ENCODE peak calls at places on chromosomes 6 and 20, in ten cellular contexts. One of them, this sample, is unnamed.

GRCh38 chr6:21965029-21965428 is 331.8 kb downstream of the PRL start:
- DNase-seq in adrenal gland: no peak
- DNase-seq in AG10803: no peak
- DNase-seq in BJ: no peak
- DNase-seq in cardiac fibroblast: no peak
- DNase-seq in left ventricle myocardium inferior: no peak
- DNase-seq in bronchial epithelial cell: no peak
- DNase-seq in GM23338: no peak
- DNase-seq in astrocyte of the cerebellum: no peak
- DNase-seq in cardiac muscle cell: no peak
- DNase-seq in this sample: no peak

GRCh38 chr20:51327251-51327841 is 215.2 kb downstream of the NFATC2 start:
- DNase-seq in BJ: no peak
- DNase-seq in astrocyte of the cerebellum: peak
- DNase-seq in GM23338: no peak
- DNase-seq in cardiac muscle cell: peak
- DNase-seq in adrenal gland: no peak
- DNase-seq in left ventricle myocardium inferior: no peak
- DNase-seq in bronchial epithelial cell: peak
- DNase-seq in cardiac fibroblast: peak
- DNase-seq in AG10803: peak
- DNase-seq in this sample: no peak

GRCh38 chr6:7642784-7643183 is 52.8 kb downstream of the SNRNP48 start:
- DNase-seq in left ventricle myocardium inferior: no peak
- DNase-seq in bronchial epithelial cell: no peak
- DNase-seq in BJ: no peak
- DNase-seq in AG10803: no peak
- DNase-seq in cardiac muscle cell: no peak
- DNase-seq in cardiac fibroblast: no peak
- DNase-seq in adrenal gland: no peak
- DNase-seq in astrocyte of the cerebellum: no peak
- DNase-seq in GM23338: no peak
- DNase-seq in this sample: no peak

GRCh38 chr6:128409003-128409402 is 111.4 kb downstream of the PTPRK start:
- DNase-seq in cardiac muscle cell: no peak
- DNase-seq in cardiac fibroblast: no peak
- DNase-seq in bronchial epithelial cell: no peak
- DNase-seq in adrenal gland: no peak
- DNase-seq in astrocyte of the cerebellum: no peak
- DNase-seq in BJ: no peak
- DNase-seq in left ventricle myocardium inferior: no peak
- DNase-seq in GM23338: no peak
- DNase-seq in AG10803: no peak
- DNase-seq in this sample: no peak

GRCh38 chr20:52731086-52731485 is 241.1 kb upstream of the TSHZ2 start:
- DNase-seq in BJ: no peak
- DNase-seq in cardiac muscle cell: no peak
- DNase-seq in astrocyte of the cerebellum: no peak
- DNase-seq in cardiac fibroblast: no peak
- DNase-seq in bronchial epithelial cell: peak
- DNase-seq in AG10803: no peak
- DNase-seq in GM23338: peak
- DNase-seq in adrenal gland: no peak
- DNase-seq in left ventricle myocardium inferior: no peak
- DNase-seq in this sample: no peak

GRCh38 chr20:3889489-3890409 is 562 bp downstream of the PANK2 start:
- DNase-seq in astrocyte of the cerebellum: no peak
- DNase-seq in GM23338: peak
- DNase-seq in BJ: no peak
- DNase-seq in adrenal gland: no peak
- DNase-seq in cardiac fibroblast: no peak
- DNase-seq in cardiac muscle cell: no peak
- DNase-seq in bronchial epithelial cell: peak
- DNase-seq in AG10803: no peak
- DNase-seq in left ventricle myocardium inferior: peak
- DNase-seq in this sample: peak

GRCh38 chr6:158758464-158758863 is 60.7 kb downstream of the EZR start:
- DNase-seq in GM23338: peak
- DNase-seq in bronchial epithelial cell: no peak
- DNase-seq in astrocyte of the cerebellum: no peak
- DNase-seq in left ventricle myocardium inferior: no peak
- DNase-seq in AG10803: no peak
- DNase-seq in cardiac muscle cell: peak
- DNase-seq in BJ: no peak
- DNase-seq in adrenal gland: peak
- DNase-seq in cardiac fibroblast: peak
- DNase-seq in this sample: no peak

GRCh38 chr6:21431526-21431925 is 162.0 kb upstream of the SOX4 start:
- DNase-seq in cardiac muscle cell: no peak
- DNase-seq in adrenal gland: no peak
- DNase-seq in cardiac fibroblast: no peak
- DNase-seq in bronchial epithelial cell: no peak
- DNase-seq in BJ: no peak
- DNase-seq in AG10803: no peak
- DNase-seq in astrocyte of the cerebellum: no peak
- DNase-seq in GM23338: no peak
- DNase-seq in left ventricle myocardium inferior: no peak
- DNase-seq in this sample: no peak

GRCh38 chr6:169972736-169973135 is 221.3 kb downstream of the ERMARD start:
- DNase-seq in astrocyte of the cerebellum: no peak
- DNase-seq in bronchial epithelial cell: no peak
- DNase-seq in adrenal gland: peak
- DNase-seq in AG10803: no peak
- DNase-seq in BJ: no peak
- DNase-seq in cardiac fibroblast: no peak
- DNase-seq in left ventricle myocardium inferior: peak
- DNase-seq in GM23338: no peak
- DNase-seq in cardiac muscle cell: no peak
- DNase-seq in this sample: no peak

GRCh38 chr6:12238191-12238590 is 52.0 kb upstream of the EDN1 start:
- DNase-seq in astrocyte of the cerebellum: no peak
- DNase-seq in left ventricle myocardium inferior: no peak
- DNase-seq in adrenal gland: no peak
- DNase-seq in GM23338: no peak
- DNase-seq in AG10803: no peak
- DNase-seq in cardiac fibroblast: no peak
- DNase-seq in cardiac muscle cell: no peak
- DNase-seq in BJ: no peak
- DNase-seq in bronchial epithelial cell: no peak
- DNase-seq in this sample: peak

GRCh38 chr6:30818426-30818841 is 65.9 kb upstream of the DDR1 start:
- DNase-seq in GM23338: no peak
- DNase-seq in astrocyte of the cerebellum: no peak
- DNase-seq in bronchial epithelial cell: peak
- DNase-seq in adrenal gland: no peak
- DNase-seq in cardiac fibroblast: peak
- DNase-seq in BJ: peak
- DNase-seq in cardiac muscle cell: peak
- DNase-seq in left ventricle myocardium inferior: no peak
- DNase-seq in AG10803: peak
- DNase-seq in this sample: no peak

GRCh38 chr6:110367001-110367400 is 8.9 kb upstream of the METTL24 start:
- DNase-seq in cardiac muscle cell: no peak
- DNase-seq in astrocyte of the cerebellum: no peak
- DNase-seq in left ventricle myocardium inferior: no peak
- DNase-seq in adrenal gland: no peak
- DNase-seq in bronchial epithelial cell: no peak
- DNase-seq in AG10803: no peak
- DNase-seq in GM23338: no peak
- DNase-seq in BJ: no peak
- DNase-seq in cardiac fibroblast: no peak
- DNase-seq in this sample: no peak

GRCh38 chr6:99019341-99019740 is 71.6 kb upstream of the FBXL4 start:
- DNase-seq in left ventricle myocardium inferior: no peak
- DNase-seq in cardiac muscle cell: no peak
- DNase-seq in cardiac fibroblast: no peak
- DNase-seq in astrocyte of the cerebellum: no peak
- DNase-seq in AG10803: peak
- DNase-seq in adrenal gland: no peak
- DNase-seq in bronchial epithelial cell: peak
- DNase-seq in GM23338: no peak
- DNase-seq in BJ: no peak
- DNase-seq in this sample: no peak

GRCh38 chr6:70520575-70520974 is 46.2 kb upstream of the SDHAF4 start:
- DNase-seq in cardiac muscle cell: peak
- DNase-seq in cardiac fibroblast: peak
- DNase-seq in AG10803: peak
- DNase-seq in astrocyte of the cerebellum: no peak
- DNase-seq in bronchial epithelial cell: peak
- DNase-seq in left ventricle myocardium inferior: no peak
- DNase-seq in GM23338: no peak
- DNase-seq in BJ: no peak
- DNase-seq in adrenal gland: no peak
- DNase-seq in this sample: peak

GRCh38 chr6:34484899-34485298 is 19.0 kb downstream of the PACSIN1 start:
- DNase-seq in left ventricle myocardium inferior: no peak
- DNase-seq in cardiac muscle cell: no peak
- DNase-seq in AG10803: no peak
- DNase-seq in bronchial epithelial cell: peak
- DNase-seq in BJ: no peak
- DNase-seq in cardiac fibroblast: no peak
- DNase-seq in GM23338: no peak
- DNase-seq in adrenal gland: no peak
- DNase-seq in astrocyte of the cerebellum: no peak
- DNase-seq in this sample: peak

GRCh38 chr6:158255280-158255973 is 56.8 kb upstream of the TULP4 start:
- DNase-seq in bronchial epithelial cell: no peak
- DNase-seq in AG10803: no peak
- DNase-seq in adrenal gland: no peak
- DNase-seq in astrocyte of the cerebellum: no peak
- DNase-seq in GM23338: no peak
- DNase-seq in left ventricle myocardium inferior: no peak
- DNase-seq in BJ: no peak
- DNase-seq in cardiac fibroblast: no peak
- DNase-seq in cardiac muscle cell: no peak
- DNase-seq in this sample: no peak

GRCh38 chr20:49768204-49769124 is 44.2 kb upstream of the SLC9A8 start:
- DNase-seq in cardiac muscle cell: peak
- DNase-seq in AG10803: peak
- DNase-seq in astrocyte of the cerebellum: peak
- DNase-seq in adrenal gland: peak
- DNase-seq in cardiac fibroblast: peak
- DNase-seq in left ventricle myocardium inferior: no peak
- DNase-seq in bronchial epithelial cell: peak
- DNase-seq in GM23338: peak
- DNase-seq in BJ: peak
- DNase-seq in this sample: peak

GRCh38 chr20:63519765-63520593 is 586 bp upstream of the PPDPF start:
- DNase-seq in bronchial epithelial cell: peak
- DNase-seq in cardiac muscle cell: no peak
- DNase-seq in AG10803: peak
- DNase-seq in cardiac fibroblast: no peak
- DNase-seq in left ventricle myocardium inferior: peak
- DNase-seq in adrenal gland: no peak
- DNase-seq in GM23338: peak
- DNase-seq in astrocyte of the cerebellum: no peak
- DNase-seq in BJ: no peak
- DNase-seq in this sample: peak
- TF ChIP-seq CTCF in bronchial epithelial cell: peak
- TF ChIP-seq CTCF in cardiac muscle cell: peak
- TF ChIP-seq CTCF in AG10803: peak
- TF ChIP-seq CTCF in cardiac fibroblast: peak
- TF ChIP-seq CTCF in left ventricle myocardium inferior: peak
- TF ChIP-seq CTCF in adrenal gland: no peak
- TF ChIP-seq CTCF in GM23338: peak
- TF ChIP-seq CTCF in astrocyte of the cerebellum: peak
- TF ChIP-seq CTCF in BJ: peak
- TF ChIP-seq CTCF in this sample: peak

GRCh38 chr6:154277578-154278128 is 79.0 kb downstream of the IPCEF1 start:
- DNase-seq in GM23338: no peak
- DNase-seq in cardiac fibroblast: no peak
- DNase-seq in cardiac muscle cell: no peak
- DNase-seq in bronchial epithelial cell: no peak
- DNase-seq in astrocyte of the cerebellum: no peak
- DNase-seq in BJ: no peak
- DNase-seq in adrenal gland: no peak
- DNase-seq in AG10803: no peak
- DNase-seq in left ventricle myocardium inferior: no peak
- DNase-seq in this sample: no peak
- H3K4me3 ChIP-seq in GM23338: no peak
- H3K4me3 ChIP-seq in cardiac fibroblast: no peak
- H3K4me3 ChIP-seq in cardiac muscle cell: no peak
- H3K4me3 ChIP-seq in bronchial epithelial cell: no peak
- H3K4me3 ChIP-seq in astrocyte of the cerebellum: no peak
- H3K4me3 ChIP-seq in BJ: no peak
- H3K4me3 ChIP-seq in adrenal gland: no peak
- H3K4me3 ChIP-seq in AG10803: no peak
- H3K4me3 ChIP-seq in left ventricle myocardium inferior: peak
- H3K4me3 ChIP-seq in this sample: no peak

GRCh38 chr6:163036251-163036650 is 308.5 kb downstream of the PACRG start:
- DNase-seq in BJ: no peak
- DNase-seq in left ventricle myocardium inferior: no peak
- DNase-seq in astrocyte of the cerebellum: no peak
- DNase-seq in cardiac fibroblast: no peak
- DNase-seq in GM23338: no peak
- DNase-seq in cardiac muscle cell: no peak
- DNase-seq in AG10803: no peak
- DNase-seq in bronchial epithelial cell: no peak
- DNase-seq in adrenal gland: no peak
- DNase-seq in this sample: no peak

GRCh38 chr6:163030980-163031379 is 303.2 kb downstream of the PACRG start:
- DNase-seq in adrenal gland: no peak
- DNase-seq in bronchial epithelial cell: no peak
- DNase-seq in AG10803: no peak
- DNase-seq in cardiac muscle cell: no peak
- DNase-seq in cardiac fibroblast: no peak
- DNase-seq in BJ: no peak
- DNase-seq in GM23338: no peak
- DNase-seq in astrocyte of the cerebellum: no peak
- DNase-seq in left ventricle myocardium inferior: no peak
- DNase-seq in this sample: no peak

DNA sequence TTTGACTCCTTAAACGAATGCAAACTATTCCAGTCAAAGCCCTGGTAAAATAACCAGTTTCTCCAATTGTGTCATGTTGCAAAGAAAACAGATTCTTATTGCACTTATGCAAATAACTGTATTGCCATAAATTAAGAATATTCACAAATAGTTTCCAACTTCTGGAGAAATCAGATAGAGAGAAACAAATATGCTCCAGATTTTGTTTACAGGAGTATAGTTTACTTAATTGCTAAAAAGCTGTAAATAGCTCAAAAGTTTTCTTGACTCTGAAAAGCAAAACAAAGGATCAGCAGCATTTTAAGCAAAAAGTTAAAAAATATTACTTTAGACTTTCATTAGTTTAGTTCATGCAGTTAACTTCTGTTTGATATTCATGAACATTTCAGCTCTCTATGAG is 304.2 kb downstream of the PACRG start:
- DNase-seq in cardiac muscle cell: no peak
- DNase-seq in bronchial epithelial cell: no peak
- DNase-seq in AG10803: no peak
- DNase-seq in cardiac fibroblast: no peak
- DNase-seq in astrocyte of the cerebellum: no peak
- DNase-seq in adrenal gland: no peak
- DNase-seq in GM23338: no peak
- DNase-seq in BJ: no peak
- DNase-seq in left ventricle myocardium inferior: no peak
- DNase-seq in this sample: no peak
- TF ChIP-seq CTCF in cardiac muscle cell: no peak
- TF ChIP-seq CTCF in bronchial epithelial cell: no peak
- TF ChIP-seq CTCF in AG10803: no peak
- TF ChIP-seq CTCF in cardiac fibroblast: no peak
- TF ChIP-seq CTCF in astrocyte of the cerebellum: no peak
- TF ChIP-seq CTCF in adrenal gland: no peak
- TF ChIP-seq CTCF in GM23338: no peak
- TF ChIP-seq CTCF in BJ: no peak
- TF ChIP-seq CTCF in left ventricle myocardium inferior: no peak
- TF ChIP-seq CTCF in this sample: no peak

GRCh38 chr20:46563170-46563847 is 12.9 kb upstream of the OCSTAMP start:
- DNase-seq in cardiac fibroblast: no peak
- DNase-seq in cardiac muscle cell: peak
- DNase-seq in GM23338: peak
- DNase-seq in bronchial epithelial cell: no peak
- DNase-seq in adrenal gland: no peak
- DNase-seq in astrocyte of the cerebellum: no peak
- DNase-seq in AG10803: no peak
- DNase-seq in left ventricle myocardium inferior: no peak
- DNase-seq in BJ: no peak
- DNase-seq in this sample: no peak
- H3K4me3 ChIP-seq in cardiac fibroblast: no peak
- H3K4me3 ChIP-seq in cardiac muscle cell: no peak
- H3K4me3 ChIP-seq in GM23338: peak
- H3K4me3 ChIP-seq in bronchial epithelial cell: no peak
- H3K4me3 ChIP-seq in adrenal gland: no peak
- H3K4me3 ChIP-seq in astrocyte of the cerebellum: no peak
- H3K4me3 ChIP-seq in AG10803: no peak
- H3K4me3 ChIP-seq in left ventricle myocardium inferior: peak
- H3K4me3 ChIP-seq in BJ: no peak
- H3K4me3 ChIP-seq in this sample: no peak

This sample was measured in GM12865.